ENCODE peak calls at places on chromosomes 1 and 21, in nine cellular contexts. F is left ventricle myocardium inferior; V is CD8-positive, alpha-beta T cell; L is GM23338; G is ovary; T is MM.1S; C is cardiac muscle cell; H is brain microvascular endothelial cell; N is GM23248. D is an unnamed sample. For H3K36me3, the result is how much of the 10 kb centered on the place peaks cover.

GRCh38 chr1:73009311-73009710 is 727.0 kb upstream of the NEGR1 start:
- DNase-seq in H (no peak), F (no peak), T (no peak), G (no peak), V (no peak), L (no peak), C (no peak), N (no peak), D (no peak)

GRCh38 chr1:217457016-217457415 is 173.9 kb downstream of the GPATCH2 start:
- DNase-seq in T (no peak), L (no peak), N (no peak), H (no peak), F (no peak), C (no peak), G (no peak), V (no peak), D (no peak)

GRCh38 chr21:45454081-45454923 is 49.3 kb downstream of the COL18A1 start:
- DNase-seq in N (peak), G (no peak), C (no peak), F (peak), T (no peak), H (no peak), V (no peak), L (no peak), D (no peak)

GRCh38 chr1:70336050-70336449 is 18.5 kb downstream of the ANKRD13C start:
- DNase-seq in T (no peak), H (no peak), G (no peak), C (no peak), L (no peak), F (no peak), N (no peak), V (no peak), D (no peak)

GRCh38 chr1:203644661-203645510 is 18.3 kb downstream of the ATP2B4 start:
- DNase-seq in C (peak), L (no peak), H (peak), V (no peak), F (no peak), G (no peak), T (no peak), N (peak), D (peak)

GRCh38 chr1:204198978-204199340 is 2.7 kb upstream of the KISS1 start:
- DNase-seq in G (no peak), C (no peak), F (no peak), V (no peak), T (no peak), L (no peak), N (no peak), H (no peak), D (no peak)

GRCh38 chr1:15068152-15068551 is 85.4 kb upstream of the TMEM51 start:
- DNase-seq in V (no peak), T (no peak), N (no peak), F (no peak), G (no peak), L (no peak), H (no peak), C (no peak), D (no peak)

GRCh38 chr1:188224263-188224662 is 1395.5 kb downstream of the PLA2G4A start:
- DNase-seq in N (no peak), C (no peak), F (no peak), G (no peak), T (no peak), H (no peak), L (no peak), V (no peak), D (no peak)

GRCh38 chr1:36253463-36253862 is 29.2 kb downstream of the THRAP3 start:
- DNase-seq in F (no peak), H (peak), N (peak), T (no peak), V (no peak), C (peak), G (peak), L (no peak), D (no peak)

GRCh38 chr1:36251794-36252481 is 27.7 kb downstream of the THRAP3 start:
- DNase-seq in F (no peak), C (no peak), T (no peak), H (no peak), N (peak), G (no peak), L (no peak), V (no peak), D (no peak)

GRCh38 chr1:36247538-36247937 is 23.3 kb downstream of the THRAP3 start:
- DNase-seq in F (no peak), N (no peak), H (no peak), L (no peak), V (no peak), G (no peak), C (no peak), T (no peak), D (no peak)

DNA sequence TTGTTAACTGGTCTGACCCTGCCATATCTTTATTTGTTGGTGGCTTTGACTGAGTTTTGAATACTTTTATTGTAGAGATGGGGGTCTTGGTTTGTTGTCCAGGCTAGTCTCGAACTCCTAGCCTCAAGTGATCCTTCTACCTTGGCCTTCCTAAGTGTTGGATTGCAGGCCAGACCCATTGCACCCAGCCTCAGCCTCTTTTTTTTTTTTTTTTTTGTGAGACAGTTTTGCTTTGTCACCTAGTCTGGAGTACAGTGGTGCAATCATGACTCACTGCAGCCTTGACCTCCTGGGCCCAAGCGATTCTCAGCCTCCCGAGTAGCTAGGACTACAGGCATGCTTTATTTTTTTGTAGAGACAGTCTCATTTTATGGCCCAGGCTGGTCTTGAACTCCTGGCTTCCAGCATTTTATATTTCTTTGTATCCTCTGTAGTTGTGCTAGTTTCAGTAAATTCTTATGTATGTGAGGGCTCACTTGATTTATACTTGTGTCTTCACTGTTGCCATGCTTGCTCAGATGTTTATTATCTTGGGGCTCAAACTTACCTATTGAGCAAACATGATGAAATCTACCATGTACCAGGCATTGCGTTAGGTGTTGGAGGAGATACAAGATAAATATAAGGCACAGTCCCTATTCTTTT is 24.1 kb downstream of the THRAP3 start:
- DNase-seq in T (no peak), H (peak), F (peak), C (peak), N (peak), L (no peak), V (no peak), G (peak), D (peak)
- H3K36me3 ChIP-seq in T (under half), H (under half), F (under half), C (under half), N (under half), L (under half), V (under half), G (under half), D (half or more)

DNA sequence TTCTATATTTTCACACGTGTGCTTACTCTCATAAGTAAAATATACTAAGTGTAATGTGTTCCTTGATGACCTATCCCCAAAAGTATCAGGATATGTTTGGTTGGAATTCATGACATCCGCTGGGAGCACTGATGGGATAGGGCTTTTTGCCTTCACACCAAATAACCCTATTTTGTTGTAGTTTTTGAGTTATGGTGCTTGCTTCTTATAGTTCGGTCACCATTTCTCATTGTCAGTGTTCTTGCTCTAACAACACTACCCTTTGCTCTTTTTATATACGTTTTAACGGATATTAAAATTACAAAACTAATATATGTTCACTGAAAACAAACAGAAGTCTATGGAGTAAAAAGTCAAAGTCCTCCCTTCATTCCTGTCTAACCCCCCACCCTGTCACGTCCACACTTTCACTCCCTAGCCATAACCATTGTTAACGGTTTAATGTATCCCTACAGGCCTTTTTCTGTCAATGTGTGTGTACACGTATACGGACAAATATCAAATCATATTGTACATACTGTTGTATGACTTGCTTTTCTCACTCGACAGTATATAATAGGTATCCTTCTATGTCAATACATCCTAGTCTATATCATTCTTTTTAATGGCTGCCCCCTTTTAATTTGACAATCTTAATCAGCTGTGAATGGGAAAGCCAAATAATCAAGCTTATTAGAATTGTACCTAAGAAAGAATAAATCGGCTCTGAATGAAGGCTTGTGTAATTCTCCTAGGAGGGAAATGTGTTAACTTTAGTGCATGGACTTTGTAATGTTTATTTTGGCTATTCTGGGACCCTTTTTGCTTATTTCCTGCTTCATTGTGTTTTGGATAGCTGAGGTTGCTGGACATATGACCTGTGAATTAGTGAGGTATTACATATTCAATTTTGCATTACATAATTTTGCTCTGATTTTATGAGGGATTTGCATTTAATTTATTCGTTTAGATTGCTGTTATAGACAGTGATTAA is 3.5 kb upstream of the RNF220 start:
- DNase-seq in F (no peak), C (no peak), T (no peak), L (no peak), N (no peak), V (no peak), H (no peak), G (no peak), D (no peak)
- H3K27ac ChIP-seq in F (no peak), C (no peak), T (no peak), L (no peak), N (no peak), V (no peak), H (no peak), G (no peak), D (no peak)

GRCh38 chr1:28507646-28508434 is 2.0 kb downstream of the RCC1 start:
- DNase-seq in H (no peak), L (no peak), C (peak), V (no peak), F (no peak), G (no peak), T (no peak), N (peak), D (no peak)

GRCh38 chr1:28509705-28510349 is 4.0 kb downstream of the RCC1 start:
- DNase-seq in G (no peak), F (no peak), T (no peak), C (peak), V (no peak), H (no peak), N (peak), L (no peak), D (no peak)

GRCh38 chr1:28507247-28507645 is 1.4 kb downstream of the RCC1 start:
- DNase-seq in F (no peak), N (peak), H (no peak), V (no peak), C (peak), T (peak), G (no peak), L (no peak), D (peak)

GRCh38 chr1:28506907-28507246 is 1.0 kb downstream of the RCC1 start:
- DNase-seq in G (no peak), V (no peak), N (no peak), L (no peak), C (no peak), H (no peak), F (no peak), T (no peak), D (no peak)

DNA sequence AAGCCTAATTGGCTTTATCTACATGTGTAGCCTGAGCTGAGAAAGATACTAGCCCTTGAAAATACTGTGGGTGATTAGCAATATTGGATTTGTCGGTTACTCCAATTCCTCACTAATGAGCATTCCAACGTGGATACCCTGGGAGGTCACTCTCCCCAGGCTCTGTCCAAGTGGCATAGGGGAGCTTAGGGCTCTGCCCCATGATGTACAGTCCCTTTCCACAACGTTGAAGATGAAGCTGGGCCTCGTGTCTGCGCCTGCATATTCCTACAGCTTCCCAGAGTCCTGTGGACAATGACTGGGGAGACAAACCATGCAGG is 2.6 kb downstream of the RCC1 start:
- DNase-seq in N (peak), V (no peak), L (no peak), H (no peak), F (no peak), G (no peak), C (peak), T (no peak), D (no peak)
- H3K4me3 ChIP-seq in N (peak), V (peak), L (peak), H (peak), F (peak), G (no peak), C (no peak), T (peak), D (peak)

DNA sequence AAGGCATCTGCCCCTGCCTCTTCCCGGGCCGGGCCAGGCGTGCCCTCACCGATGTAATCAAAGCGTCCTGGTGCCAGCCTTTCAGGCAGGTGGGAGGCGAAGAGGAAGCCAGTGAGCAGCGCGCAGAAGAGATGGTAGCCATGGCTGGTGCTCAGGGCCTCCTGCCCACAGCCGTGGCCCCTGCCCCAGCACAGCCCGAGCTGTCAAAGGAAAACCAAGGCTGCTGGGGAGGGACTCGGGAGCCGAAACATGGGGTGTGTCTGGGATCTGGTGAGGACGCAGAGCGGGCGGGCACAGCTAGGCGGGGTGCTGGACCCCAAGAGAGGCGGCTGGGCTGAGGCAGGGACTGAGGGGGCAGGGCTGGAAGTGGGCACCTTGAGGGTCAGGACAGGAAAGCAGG is 2.7 kb downstream of the BGLAP start:
- DNase-seq in L (no peak), C (no peak), T (no peak), G (no peak), F (no peak), H (no peak), N (no peak), V (no peak), D (no peak)
- H3K36me3 ChIP-seq in L (under half), C (under half), T (under half), G (under half), F (under half), H (under half), N (under half), V (under half), D (under half)